ENCODE peak calls at places on chromosomes 1 and 21, in ten cellular contexts. X is suprapubic skin, Y is endothelial cell, G is GM20000, E is IMR-90, C is GM23338, B is Panc1, V is Caco-2, K is uterus, A is GM13977. P is an unnamed sample.
A peak's percentile ranks its signal among the peaks of the same experiment; 100 is the strongest.

GRCh38 chr1:183891158-183891557 is 86.2 kb downstream of the RGL1 start:
- DNase-seq in X (no peak), Y (no peak), G (no peak), E (no peak), C (no peak), B (no peak), V (no peak), K (no peak), A (no peak), P (no peak)

GRCh38 chr1:160007577-160008200 is 24.1 kb downstream of the PIGM start:
- DNase-seq in X (no peak), Y (no peak), G (peak; percentile 27), E (peak; percentile 32), C (peak; percentile 77), B (no peak), V (no peak), K (no peak), A (peak; percentile 17), P (no peak)

GRCh38 chr1:198694542-198694941 is 55.7 kb downstream of the PTPRC start:
- DNase-seq in X (no peak), Y (no peak), G (no peak), E (no peak), C (no peak), B (no peak), V (no peak), K (no peak), A (no peak), P (no peak)

GRCh38 chr1:27101696-27102095 is 53.2 kb downstream of the SLC9A1 start:
- DNase-seq in X (no peak), Y (no peak), G (no peak), E (no peak), C (no peak), B (no peak), V (no peak), K (no peak), A (no peak), P (no peak)

GRCh38 chr1:72050551-72050950 is 231.8 kb downstream of the NEGR1 start:
- DNase-seq in X (no peak), Y (no peak), G (no peak), E (no peak), C (no peak), B (no peak), V (no peak), K (no peak), A (no peak), P (no peak)

GRCh38 chr1:243924588-243925349 is 74.7 kb upstream of the AKT3 start:
- DNase-seq in X (no peak), Y (no peak), G (no peak), E (no peak), C (peak; percentile 56), B (no peak), V (no peak), K (no peak), A (no peak), P (peak; percentile 71)

GRCh38 chr1:60813051-60813450 is 269.3 kb upstream of the NFIA start:
- DNase-seq in X (no peak), Y (no peak), G (no peak), E (no peak), C (no peak), B (no peak), V (no peak), K (no peak), A (no peak), P (peak; percentile 67)

GRCh38 chr21:33007747-33008146 is 18.0 kb upstream of the OLIG2 start:
- DNase-seq in X (no peak), Y (no peak), G (no peak), E (no peak), C (no peak), B (no peak), V (no peak), K (no peak), A (no peak), P (no peak)

GRCh38 chr1:189185077-189185476 is 1292.6 kb downstream of the BRINP3 start:
- DNase-seq in X (no peak), Y (no peak), G (no peak), E (peak; percentile 17), C (peak; percentile 49), B (no peak), V (no peak), K (no peak), A (no peak), P (no peak)

GRCh38 chr1:65020774-65021173 is 54.4 kb upstream of the JAK1 start:
- DNase-seq in X (no peak), Y (no peak), G (no peak), E (peak; percentile 5), C (peak; percentile 61), B (no peak), V (no peak), K (no peak), A (no peak), P (no peak)

GRCh38 chr21:39390212-39390765 is 41.4 kb upstream of the HMGN1 start:
- DNase-seq in X (no peak), Y (no peak), G (no peak), E (no peak), C (peak; percentile 60), B (no peak), V (no peak), K (no peak), A (no peak), P (no peak)
- TF ChIP-seq CTCF in X (no peak), Y (no peak), G (no peak), E (no peak), C (peak; percentile 31), B (no peak), V (no peak), K (no peak), A (no peak), P (no peak)

DNA sequence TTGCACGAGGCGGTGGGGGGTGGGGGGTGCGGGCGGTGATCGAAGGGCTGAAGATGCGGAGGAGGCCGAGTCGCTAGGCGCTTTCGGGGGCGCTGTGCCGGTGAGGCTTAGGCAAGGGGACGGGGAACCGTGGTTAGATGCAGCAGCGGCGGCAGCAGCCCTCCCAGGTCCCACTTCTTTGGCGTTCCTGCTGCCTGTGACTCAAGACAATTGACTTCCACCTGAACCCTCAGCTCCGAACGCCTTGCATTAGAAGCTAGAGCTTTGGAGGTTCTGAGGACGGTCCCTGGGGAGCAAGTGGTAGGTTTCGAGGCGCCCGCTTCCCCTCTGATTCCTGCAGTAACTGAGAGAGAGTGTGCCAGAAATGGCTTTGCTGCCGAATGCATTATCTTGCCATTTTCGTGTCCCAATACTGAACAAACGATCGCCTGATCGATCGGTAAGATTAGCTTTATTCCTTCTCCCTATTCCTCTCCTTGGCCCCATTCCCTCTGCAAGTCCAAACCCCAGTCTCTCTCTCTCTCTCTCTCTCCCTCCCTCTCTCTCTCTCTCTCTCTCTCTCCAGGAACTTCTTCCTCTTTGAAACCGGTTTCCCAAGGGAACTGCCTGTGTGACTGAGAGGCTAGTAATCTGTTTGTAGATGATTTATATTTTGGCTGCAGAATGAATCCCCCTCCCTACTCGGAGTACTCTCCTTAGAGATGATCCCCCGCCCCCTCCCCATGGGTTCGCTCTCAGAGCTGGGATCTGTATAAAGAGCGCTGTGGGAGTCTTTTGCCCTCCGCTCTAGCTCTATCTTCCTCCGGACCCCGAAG is 736 bp upstream of the BRINP3 start:
- DNase-seq in X (no peak), Y (peak; percentile 35), G (no peak), E (peak; percentile 37), C (peak; percentile 84), B (no peak), V (no peak), K (no peak), A (no peak), P (no peak)
- TF ChIP-seq CTCF in X (no peak), Y (no peak), G (no peak), E (no peak), C (peak; percentile 19), B (no peak), V (no peak), K (no peak), A (no peak), P (no peak)

DNA sequence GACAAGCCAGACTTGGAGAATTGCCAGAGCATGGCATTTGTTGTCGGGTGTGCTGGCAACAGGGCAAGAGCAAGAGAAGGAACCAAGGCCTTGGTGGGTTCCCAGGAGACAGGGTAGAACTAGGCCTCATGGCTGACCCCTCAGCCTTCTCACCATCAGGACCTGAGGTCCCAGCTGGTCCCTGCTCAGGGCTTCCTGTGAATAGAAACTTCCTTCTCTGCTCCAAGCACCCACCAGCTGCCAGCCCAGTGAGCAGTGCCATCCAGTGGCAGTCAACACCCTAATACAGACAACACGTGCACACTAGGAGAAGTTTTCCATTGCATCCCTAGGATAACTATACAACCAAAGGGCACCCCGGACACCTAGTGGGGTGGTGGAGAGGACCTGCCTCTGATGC is 22.8 kb downstream of the S100A6 start:
- DNase-seq in X (no peak), Y (no peak), G (no peak), E (no peak), C (no peak), B (no peak), V (no peak), K (no peak), A (no peak), P (no peak)
- TF ChIP-seq CTCF in X (no peak), Y (no peak), G (no peak), E (no peak), C (no peak), B (no peak), V (no peak), K (no peak), A (no peak), P (no peak)

GRCh38 chr1:186193224-186193623 is 181.8 kb downstream of the TPR start:
- DNase-seq in X (no peak), Y (no peak), G (no peak), E (no peak), C (no peak), B (no peak), V (no peak), K (no peak), A (no peak), P (no peak)

GRCh38 chr1:186191511-186191910 is 183.5 kb downstream of the TPR start:
- DNase-seq in X (no peak), Y (no peak), G (no peak), E (no peak), C (no peak), B (no peak), V (no peak), K (no peak), A (no peak), P (no peak)

GRCh38 chr1:186189156-186189555 is 185.9 kb downstream of the TPR start:
- DNase-seq in X (no peak), Y (no peak), G (no peak), E (no peak), C (no peak), B (no peak), V (no peak), K (no peak), A (no peak), P (no peak)

GRCh38 chr1:186195377-186195931 is 179.6 kb downstream of the TPR start:
- DNase-seq in X (no peak), Y (no peak), G (no peak), E (no peak), C (no peak), B (no peak), V (no peak), K (no peak), A (no peak), P (no peak)

DNA sequence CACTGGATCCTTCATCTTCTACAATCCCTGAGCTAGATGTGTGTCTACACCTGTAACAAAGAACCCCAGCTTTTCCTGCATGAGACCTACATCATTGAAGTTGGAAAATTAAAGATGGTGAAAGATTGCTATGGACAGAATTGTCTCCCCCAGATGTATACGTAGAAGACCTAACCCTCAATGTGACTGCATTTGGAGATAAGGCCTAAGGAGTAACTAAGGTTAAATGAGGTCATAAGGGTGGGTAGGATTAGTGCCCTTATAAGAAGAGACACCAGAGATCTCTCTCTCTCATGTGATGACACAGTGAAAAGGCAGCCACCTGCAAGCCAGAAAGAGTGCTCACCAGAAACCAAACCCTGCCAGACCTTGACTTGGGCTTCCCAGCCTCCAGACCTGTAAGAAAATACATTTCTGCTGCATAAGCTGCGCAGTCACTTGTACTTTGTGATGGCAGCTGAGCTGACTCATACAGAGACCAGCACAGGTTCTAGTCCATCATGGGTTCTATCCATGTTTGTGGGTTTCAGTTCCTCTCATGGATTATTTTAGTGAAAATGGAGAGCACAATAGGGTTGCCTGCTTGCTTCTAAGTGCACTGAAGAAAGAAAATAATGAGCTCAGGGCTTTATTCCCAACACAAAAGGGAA is 180.8 kb downstream of the TPR start:
- DNase-seq in X (no peak), Y (no peak), G (no peak), E (no peak), C (no peak), B (no peak), V (no peak), K (no peak), A (peak; percentile 7), P (no peak)
- TF ChIP-seq CTCF in X (no peak), Y (no peak), G (no peak), E (no peak), C (no peak), B (no peak), V (no peak), K (no peak), A (no peak), P (no peak)